ENCODE peak calls at places on chromosome 4, in seven cellular contexts. Z is activated CD8-positive, alpha-beta T cell treated with anti-CD3 and anti-CD28 coated beads for 36 hours; Y is GM23338; A is M059J; K is tibial artery; L is effector CD4-positive, alpha-beta T cell; H is frontal cortex. M is an unnamed sample.

GRCh38 chr4:75845992-75846391 is 56.3 kb downstream of the PPEF2 start:
- DNase-seq in Y (no peak), K (no peak), L (no peak), H (no peak), A (peak), Z (no peak), M (no peak)

GRCh38 chr4:40621592-40622512 is 7.8 kb downstream of the RBM47 start:
- DNase-seq in H (no peak), A (peak), L (no peak), K (peak), Z (peak), Y (peak), M (peak)

GRCh38 chr4:2136736-2137135 is 77.6 kb downstream of the NAT8L start:
- DNase-seq in K (no peak), Z (no peak), L (no peak), Y (no peak), H (no peak), A (peak), M (no peak)

GRCh38 chr4:144894525-144894924 is 203.5 kb downstream of the ANAPC10 start:
- DNase-seq in Z (no peak), H (no peak), L (no peak), K (peak), A (peak), Y (no peak), M (no peak)

GRCh38 chr4:19187709-19188108 is 1064.0 kb upstream of the SLIT2 start:
- DNase-seq in Z (no peak), H (no peak), A (no peak), L (no peak), Y (no peak), K (no peak), M (no peak)

GRCh38 chr4:172786039-172786792 is 382.4 kb upstream of the GALNT7 start:
- DNase-seq in A (no peak), L (no peak), K (no peak), Z (no peak), H (no peak), Y (no peak), M (no peak)

GRCh38 chr4:181597766-181598165 is 645.4 kb upstream of the TENM3 start:
- DNase-seq in A (peak), Z (no peak), L (no peak), K (no peak), H (no peak), Y (no peak), M (no peak)

GRCh38 chr4:101515099-101515498 is 167.8 kb upstream of the PPP3CA start:
- DNase-seq in Z (no peak), K (no peak), A (no peak), Y (no peak), L (no peak), H (no peak), M (no peak)

GRCh38 chr4:15031993-15032660 is 29.8 kb downstream of the CPEB2 start:
- DNase-seq in L (no peak), Y (no peak), Z (no peak), H (no peak), A (peak), K (no peak), M (no peak)